ENCODE peak calls at places on chromosomes 3 and 15, in nine cellular contexts. U is SJSA1; I is T-helper 2 cell; C is stimulated activated CD4-positive, alpha-beta T cell treated with anti-CD3 and anti-CD28 coated beads, Interleukin-2, amount 100 ng/mL, for 24 hours; J is neuronal stem cell; N is GM04504; Z is NB4; H is activated effector memory CD4-positive, alpha-beta T cell treated with anti-CD3 and anti-CD28 coated beads, Interleukin-2, amount 50 U/mL, for 16 hours; X is cardiac muscle cell. F is an unnamed sample.

GRCh38 chr3:64259646-64260045 is 34.4 kb upstream of the PRICKLE2 start:
- DNase-seq in U (no peak), I (no peak), C (no peak), J (no peak), N (no peak), Z (no peak), H (no peak), X (no peak), F (no peak)

GRCh38 chr15:101479851-101480612 is 9.5 kb downstream of the PCSK6 start:
- DNase-seq in U (no peak), I (no peak), C (no peak), J (peak), N (no peak), Z (no peak), H (peak), X (no peak), F (no peak)

GRCh38 chr15:40055576-40056293 is 16.8 kb upstream of the SRP14 start:
- DNase-seq in U (no peak), I (no peak), C (no peak), J (no peak), N (no peak), Z (peak), H (no peak), X (peak), F (no peak)

GRCh38 chr3:15341030-15341726 is 8.8 kb upstream of the SH3BP5 start:
- DNase-seq in U (no peak), I (no peak), C (no peak), J (no peak), N (no peak), Z (no peak), H (no peak), X (no peak), F (no peak)

GRCh38 chr3:69409831-69410230 is 23.9 kb upstream of the FRMD4B start:
- DNase-seq in U (no peak), I (no peak), C (no peak), J (no peak), N (no peak), Z (no peak), H (no peak), X (no peak), F (no peak)

GRCh38 chr3:43867673-43868072 is 176.9 kb downstream of the ABHD5 start:
- DNase-seq in U (no peak), I (no peak), C (no peak), J (no peak), N (peak), Z (no peak), H (no peak), X (no peak), F (no peak)

GRCh38 chr15:43204016-43204901 is 16.6 kb downstream of the EPB42 start:
- DNase-seq in U (peak), I (peak), C (peak), J (no peak), N (no peak), Z (peak), H (peak), X (peak), F (peak)

GRCh38 chr15:100114526-100114925 is 227.2 kb downstream of the ADAMTS17 start:
- DNase-seq in U (peak), I (no peak), C (no peak), J (peak), N (no peak), Z (no peak), H (no peak), X (peak), F (no peak)

GRCh38 chr3:57163751-57164150 is 1.4 kb downstream of the IL17RD start:
- DNase-seq in U (no peak), I (no peak), C (no peak), J (no peak), N (no peak), Z (peak), H (no peak), X (no peak), F (no peak)

GRCh38 chr3:66037986-66038369 is 740 bp downstream of the MAGI1 start:
- DNase-seq in U (no peak), I (no peak), C (no peak), J (no peak), N (no peak), Z (no peak), H (no peak), X (peak), F (no peak)

GRCh38 chr3:15610083-15610482 is 8.5 kb downstream of the BTD start:
- DNase-seq in U (no peak), I (no peak), C (no peak), J (no peak), N (peak), Z (peak), H (no peak), X (no peak), F (no peak)

GRCh38 chr15:25451501-25451900 is 12.7 kb upstream of the UBE3A start:
- DNase-seq in U (no peak), I (no peak), C (no peak), J (no peak), N (no peak), Z (no peak), H (no peak), X (no peak), F (no peak)

GRCh38 chr3:112676659-112677234 is 35.8 kb upstream of the CCDC80 start:
- DNase-seq in U (peak), I (peak), C (peak), J (no peak), N (peak), Z (peak), H (peak), X (peak), F (peak)

GRCh38 chr15:58770519-58770856 is 614 bp upstream of the MINDY2 start:
- DNase-seq in U (no peak), I (no peak), C (no peak), J (no peak), N (peak), Z (no peak), H (no peak), X (no peak), F (no peak)

GRCh38 chr3:101077361-101078011 is 84.3 kb upstream of the ABI3BP start:
- DNase-seq in U (no peak), I (no peak), C (no peak), J (no peak), N (no peak), Z (no peak), H (no peak), X (no peak), F (no peak)

GRCh38 chr15:77659350-77660321 is 26.9 kb upstream of the LINGO1 start:
- DNase-seq in U (peak), I (no peak), C (peak), J (no peak), N (peak), Z (peak), H (no peak), X (peak), F (peak)

GRCh38 chr15:48481802-48482201 is 150.6 kb downstream of the DUT start:
- DNase-seq in U (peak), I (no peak), C (no peak), J (no peak), N (no peak), Z (no peak), H (no peak), X (no peak), F (no peak)

GRCh38 chr15:36903922-36904479 is 196.3 kb downstream of the MEIS2 start:
- DNase-seq in U (no peak), I (no peak), C (no peak), J (no peak), N (no peak), Z (no peak), H (no peak), X (peak), F (no peak)

GRCh38 chr3:42367903-42368302 is 42.5 kb downstream of the LYZL4 start:
- DNase-seq in U (no peak), I (no peak), C (no peak), J (no peak), N (no peak), Z (no peak), H (no peak), X (no peak), F (no peak)

F was measured in activated T-cell treated with anti-CD3 and anti-CD28 coated beads, Interleukin-2, amount 50 U/mL, for 48 hours.